ENCODE peak calls at places on chromosomes 6 and 20, in five cellular contexts. P is tibial nerve, M is amniotic stem cell, V is NCI-H1092 treated with DMSO at 0.1 percent for 48 hours, B is ovary. C is an unnamed sample.

GRCh38 chr6:107716688-107717089 is 107.4 kb downstream of the SCML4 start:
- DNase-seq in P (no peak), M (no peak), V (no peak), B (no peak), C (no peak)

GRCh38 chr6:93424303-93425064 is 5.1 kb upstream of the EPHA7 start:
- DNase-seq in P (no peak), M (no peak), V (no peak), B (no peak), C (no peak)

GRCh38 chr6:55277628-55278003 is 49.7 kb upstream of the GFRAL start:
- DNase-seq in P (no peak), M (no peak), V (no peak), B (no peak), C (no peak)

GRCh38 chr20:23946206-23946605 is 42.4 kb downstream of the GGTLC1 start:
- DNase-seq in P (no peak), M (no peak), V (no peak), B (no peak), C (no peak)

GRCh38 chr6:118288355-118289124 is 259.6 kb upstream of the PLN start:
- DNase-seq in P (no peak), M (no peak), V (peak), B (no peak), C (no peak)

GRCh38 chr20:22675337-22675736 is 91.0 kb upstream of the FOXA2 start:
- DNase-seq in P (no peak), M (no peak), V (no peak), B (no peak), C (no peak)

GRCh38 chr6:102405860-102406259 is 1012.4 kb downstream of the GRIK2 start:
- DNase-seq in P (no peak), M (no peak), V (no peak), B (no peak), C (no peak)

GRCh38 chr6:76683985-76684384 is 611.5 kb upstream of the IMPG1 start:
- DNase-seq in P (no peak), M (no peak), V (no peak), B (no peak), C (no peak)

GRCh38 chr6:95978230-95978629 is 37.5 kb upstream of the FUT9 start:
- DNase-seq in P (no peak), M (no peak), V (no peak), B (no peak), C (no peak)

GRCh38 chr6:136795996-136796395 is 3.7 kb upstream of the MAP3K5 start:
- DNase-seq in P (no peak), M (no peak), V (no peak), B (no peak), C (no peak)